ENCODE peak calls at places on chromosome 7, in ten cellular contexts. E, S, I, U, D, O, J, H, V and R are unnamed samples.

GRCh38 chr7:137091396-137091795 is 222.9 kb downstream of the CHRM2 start:
- DNase-seq in U (no peak), S (peak), I (no peak), J (peak), H (no peak), O (no peak), V (no peak), D (peak), E (peak), R (peak)

GRCh38 chr7:18638594-18639452 is 143.3 kb downstream of the HDAC9 start:
- DNase-seq in J (no peak), H (no peak), D (peak), O (no peak), I (no peak), E (peak), S (peak), U (no peak), V (no peak), R (peak)

GRCh38 chr7:7719235-7719634 is 828 bp upstream of the RPA3 start:
- DNase-seq in J (no peak), S (peak), U (no peak), I (no peak), E (peak), H (no peak), O (no peak), D (peak), V (no peak), R (peak)

GRCh38 chr7:157900011-157900410 is 563.2 kb downstream of the DNAJB6 start:
- DNase-seq in I (no peak), V (no peak), S (no peak), U (no peak), J (no peak), O (no peak), H (no peak), E (no peak), D (no peak), R (no peak)

GRCh38 chr7:50821457-50821977 is 38.8 kb upstream of the GRB10 start:
- DNase-seq in S (peak), U (no peak), E (peak), I (no peak), O (no peak), V (no peak), J (peak), H (no peak), D (peak), R (no peak)

GRCh38 chr7:116271980-116272886 is 61.9 kb downstream of the TES start:
- DNase-seq in O (peak), H (no peak), D (peak), E (peak), V (no peak), I (no peak), U (peak), J (no peak), S (peak), R (peak)

GRCh38 chr7:100170111-100170897 is 1.9 kb upstream of the GAL3ST4 start:
- DNase-seq in O (no peak), V (peak), J (no peak), H (no peak), S (no peak), U (no peak), I (peak), D (no peak), E (no peak), R (no peak)

GRCh38 chr7:12640299-12641096 is 46.9 kb upstream of the ARL4A start:
- DNase-seq in I (no peak), O (no peak), J (no peak), H (peak), S (no peak), V (no peak), U (no peak), D (no peak), E (no peak), R (no peak)

GRCh38 chr7:38524786-38525185 is 106.4 kb downstream of the AMPH start:
- DNase-seq in S (no peak), V (no peak), D (no peak), E (peak), U (no peak), H (no peak), I (no peak), J (no peak), O (no peak), R (peak)

GRCh38 chr7:126979722-126980121 is 273.0 kb downstream of the GRM8 start:
- DNase-seq in S (no peak), V (no peak), J (no peak), D (no peak), E (no peak), I (no peak), U (no peak), O (no peak), H (no peak), R (no peak)

GRCh38 chr7:52917982-52918578 is 117.4 kb upstream of the POM121L12 start:
- DNase-seq in O (no peak), H (no peak), E (no peak), D (no peak), V (no peak), I (peak), J (peak), S (no peak), U (no peak), R (no peak)

GRCh38 chr7:116630932-116631449 is 41.0 kb upstream of the MET start:
- DNase-seq in I (no peak), O (peak), S (peak), U (peak), V (peak), E (peak), D (peak), H (peak), J (peak), R (peak)

GRCh38 chr7:17239683-17240521 is 58.5 kb upstream of the AHR start:
- DNase-seq in O (peak), I (no peak), J (no peak), H (peak), D (peak), S (peak), V (no peak), U (no peak), E (peak), R (peak)

GRCh38 chr7:65924193-65924592 is 51.3 kb downstream of the VKORC1L1 start:
- DNase-seq in E (no peak), S (no peak), O (no peak), H (no peak), U (no peak), D (no peak), I (no peak), J (no peak), V (no peak), R (no peak)

GRCh38 chr7:23893172-23893941 is 183.3 kb downstream of the STK31 start:
- DNase-seq in E (peak), S (peak), U (no peak), J (peak), H (no peak), V (no peak), O (no peak), I (no peak), D (peak), R (peak)

GRCh38 chr7:130961128-130961601 is 227.2 kb upstream of the KLF14 start:
- DNase-seq in E (peak), V (no peak), H (no peak), I (no peak), U (no peak), O (no peak), D (peak), S (peak), J (no peak), R (peak)

GRCh38 chr7:143434660-143435059 is 8.6 kb upstream of the TAS2R60 start:
- DNase-seq in D (peak), J (no peak), V (no peak), H (no peak), E (peak), I (no peak), O (no peak), S (peak), U (no peak), R (peak)

GRCh38 chr7:131188367-131189339 is 139.0 kb upstream of the MKLN1 start:
- DNase-seq in H (no peak), I (peak), O (peak), V (no peak), J (no peak), S (peak), U (no peak), D (peak), E (peak), R (peak)

GRCh38 chr7:113652501-113652900 is 266.3 kb downstream of the PPP1R3A start:
- DNase-seq in D (no peak), I (no peak), H (no peak), E (peak), S (no peak), O (no peak), U (no peak), J (no peak), V (no peak), R (peak)

GRCh38 chr7:50363327-50364060 is 59.0 kb downstream of the IKZF1 start:
- DNase-seq in J (no peak), H (no peak), O (no peak), S (no peak), I (no peak), E (no peak), U (no peak), D (no peak), V (no peak), R (no peak)

GRCh38 chr7:155222046-155222445 is 75.6 kb upstream of the INSIG1 start:
- DNase-seq in J (no peak), O (no peak), H (no peak), E (no peak), D (no peak), V (no peak), U (no peak), I (no peak), S (no peak), R (no peak)

GRCh38 chr7:155326385-155326784 is 28.7 kb downstream of the INSIG1 start:
- DNase-seq in E (no peak), S (no peak), O (no peak), D (no peak), V (no peak), I (no peak), U (no peak), J (no peak), H (no peak), R (no peak)

GRCh38 chr7:31074403-31074802 is 22.3 kb downstream of the ADCYAP1R1 start:
- DNase-seq in E (no peak), V (peak), S (no peak), I (no peak), U (no peak), H (peak), J (no peak), O (no peak), D (no peak), R (no peak)

GRCh38 chr7:51446785-51447184 is 130.2 kb upstream of the COBL start:
- DNase-seq in E (no peak), I (no peak), U (no peak), H (no peak), D (no peak), J (no peak), O (no peak), S (no peak), V (no peak), R (no peak)

GRCh38 chr7:140317999-140318398 is 80.3 kb downstream of the SLC37A3 start:
- DNase-seq in D (no peak), V (no peak), E (no peak), U (no peak), J (no peak), O (no peak), H (no peak), S (no peak), I (no peak), R (no peak)

GRCh38 chr7:93921607-93922446 is at the start of gene GNG11:
- DNase-seq in H (no peak), O (peak), U (peak), D (peak), V (peak), E (peak), J (peak), I (no peak), S (peak), R (peak)

GRCh38 chr7:37508063-37508462 is 59.4 kb upstream of the ELMO1 start:
- DNase-seq in O (no peak), U (no peak), E (no peak), H (no peak), D (no peak), I (no peak), V (no peak), S (no peak), J (no peak), R (no peak)

GRCh38 chr7:650339-651031 is 76.0 kb upstream of the DNAAF5 start:
- DNase-seq in U (no peak), S (no peak), O (no peak), J (no peak), E (no peak), D (no peak), H (no peak), I (no peak), V (peak), R (no peak)

GRCh38 chr7:5620459-5620881 is 161.0 kb downstream of the RNF216 start:
- DNase-seq in J (peak), O (no peak), S (no peak), V (no peak), H (no peak), U (no peak), E (no peak), I (no peak), D (no peak), R (no peak)

GRCh38 chr7:16479587-16479986 is 14.0 kb upstream of the SOSTDC1 start:
- DNase-seq in I (no peak), U (no peak), S (no peak), O (no peak), J (no peak), E (peak), V (no peak), D (no peak), H (no peak), R (peak)

GRCh38 chr7:33873518-33873917 is 31.8 kb upstream of the BMPER start:
- DNase-seq in H (no peak), S (no peak), D (no peak), V (no peak), U (no peak), I (no peak), E (peak), J (peak), O (no peak), R (no peak)

GRCh38 chr7:157952841-157953645 is 616.2 kb downstream of the DNAJB6 start:
- DNase-seq in J (no peak), O (no peak), D (no peak), U (no peak), I (no peak), V (no peak), S (no peak), E (no peak), H (no peak), R (no peak)

GRCh38 chr7:70559815-70560214 is 572.1 kb upstream of the GALNT17 start:
- DNase-seq in E (no peak), V (no peak), O (no peak), U (no peak), I (no peak), S (no peak), H (no peak), J (no peak), D (no peak), R (no peak)

GRCh38 chr7:8425223-8425622 is 8.2 kb upstream of the NXPH1 start:
- DNase-seq in J (no peak), O (no peak), I (no peak), H (no peak), E (no peak), D (no peak), S (no peak), V (no peak), U (no peak), R (no peak)

GRCh38 chr7:149837620-149838223 is 453 bp upstream of the ZNF862 start:
- DNase-seq in H (no peak), V (no peak), O (no peak), I (no peak), E (no peak), U (no peak), J (no peak), D (no peak), S (no peak), R (no peak)
- H3K4me3 ChIP-seq in H (no peak), V (peak), O (no peak), I (peak), E (no peak), U (peak), J (no peak), D (no peak), S (no peak), R (no peak)

DNA sequence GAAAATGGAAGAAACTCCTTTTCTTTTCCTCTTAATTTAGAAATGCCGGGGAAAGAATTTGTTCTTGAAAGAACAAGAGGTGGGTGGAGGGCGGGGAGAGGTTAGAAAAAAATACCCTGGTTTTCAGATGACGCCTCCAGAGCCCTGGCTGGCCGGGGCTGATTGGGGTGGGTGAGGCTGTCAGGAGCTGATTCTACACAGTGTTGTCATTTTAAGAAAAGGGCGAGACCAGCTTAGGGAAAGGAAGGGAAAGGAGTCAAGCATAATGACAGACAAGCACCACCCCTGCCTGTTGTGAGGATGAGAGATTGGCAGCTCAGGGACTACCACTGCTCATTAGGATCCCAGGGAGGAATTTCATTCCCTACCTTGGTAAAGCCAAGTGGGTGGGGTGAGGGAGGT is 9.9 kb upstream of the FAM180A start:
- DNase-seq in H (no peak), S (peak), E (peak), D (peak), V (no peak), J (peak), O (no peak), U (no peak), I (no peak), R (peak)
- TF ChIP-seq CTCF in H (no peak), S (no peak), E (no peak), D (no peak), V (no peak), J (no peak), O (no peak), U (no peak), I (no peak), R (no peak)

GRCh38 chr7:121313793-121314676 is 14.8 kb upstream of the WNT16 start:
- DNase-seq in S (peak), O (no peak), I (no peak), J (no peak), E (peak), V (no peak), H (no peak), D (peak), U (no peak), R (peak)
- H3K4me3 ChIP-seq in S (no peak), O (no peak), I (no peak), J (no peak), E (no peak), V (no peak), H (no peak), D (no peak), U (no peak), R (no peak)

DNA sequence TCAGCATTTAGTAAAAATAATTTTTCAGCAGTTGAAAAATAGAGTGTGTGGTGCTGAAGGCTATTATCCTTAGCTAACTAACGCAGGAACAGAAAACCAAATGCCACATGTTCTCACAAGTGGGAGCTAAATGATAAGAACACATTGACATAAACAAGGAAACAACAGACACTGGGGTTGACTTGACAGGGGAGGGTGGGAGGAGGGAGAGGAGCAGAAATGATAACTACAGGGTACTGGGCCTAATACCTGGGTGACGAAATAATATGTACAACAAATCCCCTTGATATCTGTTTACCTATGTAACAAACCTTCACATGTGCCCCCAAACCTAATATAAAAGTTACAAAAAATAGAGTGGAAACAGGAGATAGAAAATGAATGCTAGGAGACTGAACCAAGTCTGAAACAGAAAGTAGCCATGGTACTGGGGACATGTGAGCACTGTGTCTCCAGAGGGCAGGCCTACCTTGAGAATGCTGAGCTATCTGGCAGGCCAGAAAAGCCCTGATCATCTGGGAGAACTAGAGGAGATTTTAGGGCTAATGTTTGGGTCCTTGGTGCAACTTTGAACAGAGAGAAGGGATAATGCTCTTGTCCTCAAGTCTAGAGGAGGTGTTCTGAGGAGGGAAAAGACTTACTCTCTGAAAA is 4.7 kb upstream of the EFCAB10 start:
- DNase-seq in E (no peak), I (no peak), V (no peak), O (no peak), S (no peak), J (no peak), H (no peak), U (no peak), D (no peak), R (no peak)
- TF ChIP-seq CTCF in E (no peak), I (peak), V (no peak), O (no peak), S (no peak), J (no peak), H (no peak), U (no peak), D (no peak), R (no peak)

GRCh38 chr7:44102846-44103565 is 1.1 kb upstream of the AEBP1 start:
- DNase-seq in V (no peak), H (no peak), D (no peak), J (no peak), O (no peak), I (no peak), U (no peak), E (no peak), S (no peak), R (no peak)
- H3K4me3 ChIP-seq in V (no peak), H (no peak), D (no peak), J (no peak), O (no peak), I (no peak), U (no peak), E (no peak), S (no peak), R (no peak)

DNA sequence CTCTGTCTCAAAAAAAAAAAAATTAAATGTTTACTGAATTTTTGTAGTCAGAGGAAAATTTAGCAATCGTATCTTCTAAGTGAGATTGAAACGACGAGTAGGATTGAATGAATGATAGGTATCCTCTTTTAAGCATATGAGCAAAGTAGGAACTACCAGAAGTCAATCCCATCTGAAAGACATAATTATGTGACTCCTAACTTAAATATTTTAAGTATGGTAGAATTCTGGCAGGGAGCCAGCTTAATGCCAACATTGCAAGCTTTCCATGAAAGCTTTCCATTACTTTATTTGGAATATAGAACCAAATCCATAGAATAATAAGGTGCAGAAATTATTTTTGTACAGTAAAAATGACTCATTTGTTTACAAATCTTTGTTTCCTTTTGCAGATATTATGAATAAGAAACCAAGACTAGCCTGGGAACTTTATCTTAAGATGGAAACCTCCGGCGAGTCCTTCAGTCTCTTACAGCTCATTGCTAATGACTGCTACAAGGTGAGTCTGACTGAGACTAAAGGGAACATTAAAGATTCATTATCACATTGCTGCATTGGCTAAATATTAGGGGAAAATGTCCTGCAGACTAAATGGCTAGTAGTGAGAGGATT is 50.2 kb upstream of the UBN2 start:
- DNase-seq in U (no peak), D (peak), S (peak), O (no peak), I (no peak), J (no peak), H (no peak), V (no peak), E (no peak), R (peak)
- TF ChIP-seq CTCF in U (no peak), D (no peak), S (no peak), O (no peak), I (no peak), J (no peak), H (no peak), V (no peak), E (no peak), R (no peak)

DNA sequence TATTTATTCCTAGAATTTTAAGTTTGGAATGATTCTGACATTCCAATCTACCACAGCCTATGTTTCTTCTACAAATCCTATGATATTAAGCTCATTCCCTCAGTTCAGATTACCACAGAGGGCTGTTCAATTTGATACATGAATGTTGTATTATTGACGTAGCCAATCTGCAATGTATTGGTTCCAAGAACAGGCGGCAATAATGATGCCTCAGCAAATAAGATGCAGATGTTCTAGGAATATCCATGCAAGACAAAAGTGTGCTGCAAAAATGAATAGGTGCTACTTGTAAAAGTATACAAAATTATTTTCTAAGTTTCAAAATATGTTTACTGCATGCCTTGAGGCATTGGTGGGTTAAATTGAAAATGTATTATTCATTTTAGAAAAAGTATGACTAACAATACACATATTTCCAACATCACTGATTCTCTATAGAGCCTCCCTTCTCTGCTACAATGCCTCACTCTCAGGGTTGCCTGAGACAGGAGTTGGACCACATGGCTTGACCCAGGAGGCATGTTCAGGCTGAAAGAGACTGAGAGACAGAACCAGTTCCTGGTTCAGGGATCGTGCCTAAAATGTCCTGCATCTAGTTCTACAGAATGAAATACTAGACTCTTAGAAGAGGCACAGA is 94.1 kb upstream of the CREB5 start:
- DNase-seq in I (no peak), J (no peak), O (no peak), D (no peak), S (no peak), V (no peak), E (no peak), U (no peak), H (no peak), R (peak)
- H3K4me3 ChIP-seq in I (no peak), J (no peak), O (no peak), D (no peak), S (no peak), V (no peak), E (no peak), U (no peak), H (no peak), R (no peak)